ENCODE peak calls at places on chromosomes 16 and 17, in seven cellular contexts. Q, L, S, N, E, X and G are unnamed samples.

GRCh38 chr16:67666538-67667433 is at the start of the genes C16orf86 and ENKD1:
- DNase-seq in Q (peak; percentile 89), L (peak; percentile 80), S (peak; percentile 88), N (peak; percentile 79), E (peak; percentile 41), X (peak; percentile 93), G (no peak)

GRCh38 chr16:69315486-69316311 is 4.5 kb downstream of the VPS4A start:
- DNase-seq in Q (no peak), L (no peak), S (no peak), N (no peak), E (no peak), X (no peak), G (no peak)

GRCh38 chr16:57988929-57989328 is 11.5 kb downstream of the ZNF319 start:
- DNase-seq in Q (peak; percentile 54), L (no peak), S (no peak), N (no peak), E (no peak), X (peak; percentile 8), G (no peak)

GRCh38 chr16:62018301-62019060 is 17.8 kb downstream of the CDH8 start:
- DNase-seq in Q (no peak), L (no peak), S (no peak), N (no peak), E (no peak), X (no peak), G (no peak)

GRCh38 chr17:8479431-8479947 is 43.8 kb downstream of the NDEL1 start:
- DNase-seq in Q (peak; percentile 43), L (peak; percentile 63), S (no peak), N (no peak), E (peak; percentile 71), X (no peak), G (no peak)

GRCh38 chr17:50289268-50289667 is 15.0 kb downstream of the TMEM92 start:
- DNase-seq in Q (no peak), L (peak; percentile 62), S (no peak), N (no peak), E (peak; percentile 77), X (no peak), G (no peak)

GRCh38 chr16:50402298-50402895 is 33.6 kb upstream of the BRD7 start:
- DNase-seq in Q (no peak), L (no peak), S (no peak), N (no peak), E (no peak), X (no peak), G (no peak)

GRCh38 chr16:3959148-3959547 is 78.6 kb upstream of the CREBBP start:
- DNase-seq in Q (peak; percentile 69), L (no peak), S (no peak), N (no peak), E (peak; percentile 90), X (no peak), G (no peak)

GRCh38 chr17:74529243-74529642 is 2.0 kb downstream of the CD300LB start:
- DNase-seq in Q (no peak), L (no peak), S (peak; percentile 19), N (no peak), E (no peak), X (no peak), G (no peak)

GRCh38 chr17:17098426-17099035 is 56.3 kb downstream of the MPRIP start:
- DNase-seq in Q (peak; percentile 70), L (peak; percentile 47), S (no peak), N (no peak), E (peak; percentile 31), X (no peak), G (no peak)

GRCh38 chr16:48081656-48082055 is 74.1 kb downstream of the ABCC12 start:
- DNase-seq in Q (no peak), L (no peak), S (no peak), N (peak; percentile 44), E (peak; percentile 90), X (no peak), G (no peak)

GRCh38 chr16:25126820-25127232 is 15.3 kb downstream of the LCMT1 start:
- DNase-seq in Q (no peak), L (no peak), S (no peak), N (peak; percentile 60), E (peak; percentile 91), X (no peak), G (no peak)
- TF ChIP-seq CTCF in Q (peak; percentile 9), L (no peak), S (no peak), N (peak; percentile 73), E (peak; percentile 85), X (peak; percentile 10), G (no peak)

GRCh38 chr16:47016700-47017133 is 43.2 kb upstream of the DNAJA2 start:
- DNase-seq in Q (no peak), L (no peak), S (no peak), N (no peak), E (no peak), X (no peak), G (no peak)
- TF ChIP-seq CTCF in Q (no peak), L (no peak), S (no peak), N (no peak), E (no peak), X (no peak), G (no peak)

DNA sequence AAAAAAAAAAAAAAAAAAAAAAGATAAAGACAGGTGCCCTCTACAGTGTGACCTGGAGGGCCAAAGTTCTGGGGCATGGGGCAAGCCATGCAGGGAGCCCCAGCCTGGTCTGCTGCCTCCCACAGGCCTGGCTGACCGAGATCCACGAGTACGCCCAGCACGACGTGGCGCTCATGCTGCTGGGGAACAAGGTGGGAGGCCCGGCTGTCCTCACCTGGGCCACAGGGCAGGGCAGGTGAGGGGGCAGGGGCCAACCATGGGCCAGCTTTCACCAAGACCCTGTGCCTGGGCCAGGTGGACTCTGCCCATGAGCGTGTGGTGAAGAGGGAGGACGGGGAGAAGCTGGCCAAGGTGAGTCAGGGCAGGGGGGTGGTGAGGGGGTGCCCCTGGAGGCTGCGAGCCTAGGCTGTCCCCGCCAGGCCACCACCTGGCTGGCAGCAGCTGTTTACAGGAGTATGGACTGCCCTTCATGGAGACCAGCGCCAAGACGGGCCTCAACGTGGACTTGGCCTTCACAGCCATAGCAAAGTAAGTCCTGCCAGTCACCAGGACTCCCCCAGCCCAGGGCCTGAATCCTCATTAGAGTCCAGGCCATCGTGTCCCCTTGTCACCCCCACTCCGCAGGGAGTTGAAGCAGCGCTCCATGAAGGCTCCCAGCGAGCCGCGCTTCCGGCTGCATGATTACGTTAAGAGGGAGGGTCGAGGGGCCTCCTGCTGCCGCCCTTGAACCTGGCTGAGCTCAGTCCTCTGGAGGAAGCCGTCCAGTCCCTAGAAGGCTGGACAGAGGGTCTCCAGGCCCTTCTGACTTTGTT is 2.7 kb upstream of the TRAF7 start:
- DNase-seq in Q (no peak), L (no peak), S (peak; percentile 48), N (no peak), E (no peak), X (peak; percentile 40), G (no peak)
- TF ChIP-seq CTCF in Q (no peak), L (no peak), S (no peak), N (no peak), E (no peak), X (no peak), G (no peak)

GRCh38 chr17:71959129-71959528 is 161.7 kb upstream of the SOX9 start:
- DNase-seq in Q (no peak), L (no peak), S (no peak), N (peak; percentile 33), E (peak; percentile 8), X (no peak), G (no peak)
- TF ChIP-seq CTCF in Q (peak; percentile 25), L (peak; percentile 34), S (no peak), N (peak; percentile 55), E (peak; percentile 44), X (peak; percentile 41), G (no peak)

GRCh38 chr17:38673714-38674012 is 1.1 kb downstream of the EPOP start:
- DNase-seq in Q (no peak), L (no peak), S (peak; percentile 27), N (peak; percentile 40), E (no peak), X (peak; percentile 59), G (no peak)
- TF ChIP-seq CTCF in Q (no peak), L (no peak), S (no peak), N (no peak), E (no peak), X (no peak), G (no peak)

DNA sequence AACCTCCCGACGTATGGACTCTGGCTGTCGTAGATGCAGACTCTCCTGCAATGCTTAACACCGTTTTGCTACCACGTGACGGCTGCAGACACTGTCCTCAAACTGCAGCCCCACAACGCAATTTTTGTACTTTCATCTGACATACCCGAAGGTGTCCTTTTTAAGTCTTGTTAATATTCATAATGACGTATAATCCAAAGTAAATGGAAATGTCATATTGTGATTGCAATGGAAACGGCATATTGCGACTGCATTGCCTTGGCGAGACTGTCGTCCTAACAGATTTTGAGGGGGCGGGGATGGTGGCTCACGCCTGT is 79.3 kb upstream of the TBC1D3K start:
- DNase-seq in Q (no peak), L (no peak), S (no peak), N (no peak), E (no peak), X (no peak), G (no peak)
- TF ChIP-seq CTCF in Q (no peak), L (no peak), S (no peak), N (no peak), E (no peak), X (peak; percentile 27), G (no peak)

GRCh38 chr17:59466943-59467801 is 98.2 kb upstream of the DHX40 start:
- DNase-seq in Q (no peak), L (no peak), S (no peak), N (no peak), E (no peak), X (no peak), G (no peak)

GRCh38 chr17:59470624-59471297 is 94.6 kb upstream of the DHX40 start:
- DNase-seq in Q (no peak), L (no peak), S (no peak), N (no peak), E (no peak), X (no peak), G (no peak)

GRCh38 chr17:59464246-59464645 is 101.2 kb upstream of the DHX40 start:
- DNase-seq in Q (no peak), L (no peak), S (no peak), N (no peak), E (no peak), X (no peak), G (no peak)

GRCh38 chr17:59465949-59466307 is 99.5 kb upstream of the DHX40 start:
- DNase-seq in Q (no peak), L (no peak), S (no peak), N (no peak), E (no peak), X (no peak), G (no peak)

GRCh38 chr17:59469786-59470485 is 95.5 kb upstream of the DHX40 start:
- DNase-seq in Q (no peak), L (no peak), S (no peak), N (no peak), E (no peak), X (no peak), G (no peak)
- TF ChIP-seq CTCF in Q (no peak), L (no peak), S (no peak), N (no peak), E (no peak), X (no peak), G (no peak)

GRCh38 chr17:75995385-75995925 is 5.2 kb upstream of the CDK3 start:
- DNase-seq in Q (no peak), L (no peak), S (no peak), N (no peak), E (no peak), X (no peak), G (no peak)
- TF ChIP-seq CTCF in Q (no peak), L (no peak), S (no peak), N (no peak), E (no peak), X (no peak), G (no peak)